ENCODE peak calls at places on chromosomes 16 and 17, in four cellular contexts. P is CD8-positive, alpha-beta T cell; L is breast epithelium; K is upper lobe of left lung. H is an unnamed sample. For H3K27me3 and H3K36me3, the result is how much of the 10 kb centered on the place peaks cover.

GRCh38 chr16:17235147-17235817 is 235.5 kb downstream of the XYLT1 start:
- DNase-seq in P (no peak), L (no peak), K (peak), H (no peak)

GRCh38 chr16:58421029-58421428 is 28.8 kb downstream of the GINS3 start:
- DNase-seq in P (no peak), L (no peak), K (no peak), H (no peak)

GRCh38 chr17:5758651-5759050 is 174.3 kb upstream of the NLRP1 start:
- DNase-seq in P (no peak), L (no peak), K (no peak), H (no peak)

GRCh38 chr16:66295191-66295590 is 71.3 kb upstream of the CDH5 start:
- DNase-seq in P (no peak), L (no peak), K (no peak), H (no peak)

GRCh38 chr17:17204041-17204591 is 2.0 kb downstream of the PLD6 start:
- DNase-seq in P (no peak), L (peak), K (no peak), H (no peak)

GRCh38 chr17:17913695-17914332 is 58.4 kb downstream of the TOM1L2 start:
- DNase-seq in P (no peak), L (peak), K (peak), H (peak)

GRCh38 chr17:48601184-48601527 is 3.6 kb downstream of the HOXB6 start:
- DNase-seq in P (no peak), L (no peak), K (no peak), H (no peak)

GRCh38 chr17:76157759-76158158 is 16.7 kb upstream of the FOXJ1 start:
- DNase-seq in P (no peak), L (no peak), K (no peak), H (no peak)

GRCh38 chr17:12222392-12222791 is 201.7 kb downstream of the MAP2K4 start:
- DNase-seq in P (no peak), L (no peak), K (no peak), H (no peak)

GRCh38 chr17:45228121-45228941 is 6.6 kb downstream of the FMNL1 start:
- DNase-seq in P (peak), L (no peak), K (no peak), H (no peak)

GRCh38 chr16:31460582-31461002 is 1.3 kb downstream of the ARMC5 start:
- DNase-seq in P (no peak), L (no peak), K (no peak), H (no peak)

GRCh38 chr16:3812469-3813172 is 67.9 kb downstream of the CREBBP start:
- DNase-seq in P (no peak), L (no peak), K (no peak), H (no peak)

GRCh38 chr17:12395733-12396354 is 269.8 kb upstream of the MYOCD start:
- DNase-seq in P (no peak), L (no peak), K (no peak), H (no peak)

GRCh38 chr17:77332981-77333685 is 192.4 kb downstream of the SEC14L1 start:
- DNase-seq in P (no peak), L (peak), K (peak), H (no peak)

GRCh38 chr16:11748404-11749254 is 6.0 kb upstream of the TXNDC11 start:
- DNase-seq in P (no peak), L (no peak), K (no peak), H (no peak)

GRCh38 chr17:79086609-79087427 is 12.2 kb downstream of the ENGASE start:
- DNase-seq in P (no peak), L (no peak), K (no peak), H (no peak)

GRCh38 chr17:14038206-14038605 is 31.1 kb upstream of the COX10 start:
- DNase-seq in P (no peak), L (no peak), K (no peak), H (no peak)

GRCh38 chr16:24062270-24062817 is 193.8 kb upstream of the CACNG3 start:
- DNase-seq in P (no peak), L (no peak), K (no peak), H (no peak)

GRCh38 chr17:13393841-13394710 is 207.7 kb downstream of the HS3ST3A1 start:
- DNase-seq in P (no peak), L (no peak), K (no peak), H (peak)

GRCh38 chr17:30600830-30601494 is 123.8 kb downstream of the GOSR1 start:
- DNase-seq in P (no peak), L (no peak), K (peak), H (no peak)

GRCh38 chr16:17395849-17396480 is 74.8 kb downstream of the XYLT1 start:
- DNase-seq in P (no peak), L (no peak), K (no peak), H (no peak)

GRCh38 chr17:79363552-79364275 is 247.1 kb downstream of the RBFOX3 start:
- DNase-seq in P (no peak), L (no peak), K (no peak), H (no peak)

GRCh38 chr17:74646231-74646630 is 22.7 kb upstream of the CD300E start:
- DNase-seq in P (no peak), L (no peak), K (no peak), H (no peak)

GRCh38 chr17:77596491-77597420 is 361.7 kb upstream of the TNRC6C start:
- DNase-seq in P (no peak), L (no peak), K (no peak), H (no peak)

GRCh38 chr16:47734987-47735594 is 274.0 kb downstream of the PHKB start:
- DNase-seq in P (no peak), L (no peak), K (peak), H (no peak)

GRCh38 chr17:56936697-56937322 is 23.0 kb upstream of the TRIM25 start:
- DNase-seq in P (no peak), L (no peak), K (no peak), H (no peak)

GRCh38 chr17:9977175-9977574 is 72.1 kb upstream of the RCVRN start:
- DNase-seq in P (no peak), L (no peak), K (no peak), H (no peak)

GRCh38 chr16:2468725-2469398 is 2.2 kb upstream of the NTN3 start:
- DNase-seq in P (peak), L (no peak), K (no peak), H (no peak)
- H3K27me3 ChIP-seq in P (under half), L (under half), K (under half), H (under half)

DNA sequence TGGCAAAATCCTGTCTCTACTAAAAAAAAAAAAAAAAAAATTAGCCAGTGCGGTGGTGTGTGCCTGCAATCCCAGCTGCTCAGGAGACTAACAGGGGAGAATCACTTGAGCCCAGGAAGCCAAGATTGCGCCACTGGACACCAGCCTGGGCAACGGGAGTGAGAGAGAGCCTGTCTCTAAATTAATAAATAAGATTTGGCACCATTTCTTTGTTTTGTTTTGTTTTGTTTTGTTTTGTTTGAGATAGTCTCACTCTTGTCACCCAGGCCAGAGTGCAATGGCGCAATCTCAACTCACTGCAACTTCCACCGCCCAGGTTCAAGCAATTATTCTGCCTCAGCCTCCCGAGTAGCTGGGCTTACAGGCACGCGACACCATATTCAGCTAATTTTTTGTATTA is 9.4 kb upstream of the GAST start:
- DNase-seq in P (no peak), L (no peak), K (no peak), H (no peak)
- H3K36me3 ChIP-seq in P (under half), L (under half), K (under half), H (under half)

DNA sequence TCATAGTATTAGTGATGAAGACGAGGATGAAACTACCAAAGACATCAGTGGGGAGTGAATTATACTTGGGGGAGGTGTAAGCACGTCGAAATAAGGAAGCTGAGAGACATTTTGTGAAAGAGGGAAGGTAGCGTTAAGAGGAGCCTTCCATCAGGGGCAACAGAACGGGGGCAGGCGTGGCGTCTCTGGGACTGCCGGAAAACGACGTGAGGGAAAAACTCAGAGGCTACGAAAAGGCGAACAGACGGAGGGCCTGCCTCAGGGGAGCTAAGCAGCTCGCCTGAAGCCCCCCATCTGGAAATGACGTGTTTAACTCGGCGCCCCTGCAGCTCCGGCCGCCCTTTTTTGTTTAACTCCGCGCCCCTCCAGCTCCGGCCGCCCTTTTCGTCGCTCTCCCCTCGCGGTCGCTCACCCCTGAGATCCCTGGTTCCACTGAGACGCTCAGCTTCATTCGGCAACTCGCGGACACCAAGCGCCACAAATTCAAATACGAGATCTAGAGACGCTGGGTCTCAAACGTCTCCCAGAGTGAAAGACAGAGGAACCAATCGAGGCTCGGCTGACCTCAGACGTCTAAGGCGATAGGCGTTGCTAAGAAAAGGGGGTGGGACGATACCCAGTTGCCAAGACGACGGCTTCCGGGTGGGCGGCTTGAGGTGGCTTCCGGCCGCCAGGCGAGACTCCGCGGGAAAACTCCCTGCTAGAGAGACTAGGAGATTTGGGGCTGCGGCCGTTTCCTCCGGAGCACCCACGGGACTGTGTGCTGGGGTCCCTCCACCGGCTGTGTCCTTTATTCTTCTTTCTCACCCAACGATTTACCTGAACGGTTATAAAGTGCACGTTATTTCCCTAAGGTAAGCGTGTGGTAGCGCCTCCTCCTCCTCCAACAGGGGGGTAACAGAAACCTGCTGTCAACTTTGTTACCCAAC is 383.2 kb downstream of the ZFHX3 start:
- DNase-seq in P (peak), L (peak), K (peak), H (peak)
- TF ChIP-seq CTCF in P (no peak), L (no peak), K (no peak), H (no peak)

GRCh38 chr16:49617016-49617569 is 238.8 kb downstream of the ZNF423 start:
- DNase-seq in P (no peak), L (no peak), K (no peak), H (no peak)

GRCh38 chr16:49619811-49620157 is 236.1 kb downstream of the ZNF423 start:
- DNase-seq in P (no peak), L (no peak), K (no peak), H (no peak)

GRCh38 chr16:49620158-49620867 is 235.6 kb downstream of the ZNF423 start:
- DNase-seq in P (no peak), L (no peak), K (no peak), H (peak)

GRCh38 chr16:49617710-49618330 is 238.1 kb downstream of the ZNF423 start:
- DNase-seq in P (no peak), L (no peak), K (no peak), H (no peak)

DNA sequence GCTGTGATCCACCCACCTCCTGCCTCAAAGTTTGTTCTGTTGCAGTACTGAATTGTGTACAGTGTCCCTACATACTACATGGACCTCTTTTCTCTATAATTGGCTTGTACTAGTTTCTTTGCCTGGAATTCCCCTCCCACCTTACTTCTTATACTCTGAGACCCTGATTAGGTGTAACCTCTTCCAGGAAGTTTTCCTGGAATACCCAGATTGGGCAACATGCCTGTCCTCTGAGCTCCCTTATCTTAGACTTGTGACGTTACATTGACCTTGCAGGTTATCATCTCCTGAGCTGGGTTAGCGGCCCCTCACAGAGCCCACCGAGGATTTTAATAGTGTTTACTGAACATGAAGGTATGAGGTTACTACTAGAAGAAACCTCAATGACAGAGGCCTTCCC is 237.0 kb downstream of the ZNF423 start:
- DNase-seq in P (no peak), L (no peak), K (no peak), H (no peak)
- H3K27me3 ChIP-seq in P (under half), L (under half), K (under half), H (under half)

GRCh38 chr16:68296291-68296690 is 14.5 kb downstream of the SLC7A6OS start:
- DNase-seq in P (no peak), L (no peak), K (no peak), H (no peak)
- H3K36me3 ChIP-seq in P (half or more), L (under half), K (under half), H (under half)

GRCh38 chr17:67992541-67993152 is 3.6 kb downstream of the C17orf58 start:
- DNase-seq in P (no peak), L (no peak), K (no peak), H (no peak)

GRCh38 chr17:67995568-67996191 is 589 bp downstream of the C17orf58 start:
- DNase-seq in P (no peak), L (no peak), K (peak), H (no peak)

GRCh38 chr17:67994827-67995567 is 1.3 kb downstream of the C17orf58 start:
- DNase-seq in P (no peak), L (no peak), K (peak), H (no peak)

GRCh38 chr17:67993998-67994361 is 2.3 kb downstream of the C17orf58 start:
- DNase-seq in P (no peak), L (no peak), K (no peak), H (no peak)

DNA sequence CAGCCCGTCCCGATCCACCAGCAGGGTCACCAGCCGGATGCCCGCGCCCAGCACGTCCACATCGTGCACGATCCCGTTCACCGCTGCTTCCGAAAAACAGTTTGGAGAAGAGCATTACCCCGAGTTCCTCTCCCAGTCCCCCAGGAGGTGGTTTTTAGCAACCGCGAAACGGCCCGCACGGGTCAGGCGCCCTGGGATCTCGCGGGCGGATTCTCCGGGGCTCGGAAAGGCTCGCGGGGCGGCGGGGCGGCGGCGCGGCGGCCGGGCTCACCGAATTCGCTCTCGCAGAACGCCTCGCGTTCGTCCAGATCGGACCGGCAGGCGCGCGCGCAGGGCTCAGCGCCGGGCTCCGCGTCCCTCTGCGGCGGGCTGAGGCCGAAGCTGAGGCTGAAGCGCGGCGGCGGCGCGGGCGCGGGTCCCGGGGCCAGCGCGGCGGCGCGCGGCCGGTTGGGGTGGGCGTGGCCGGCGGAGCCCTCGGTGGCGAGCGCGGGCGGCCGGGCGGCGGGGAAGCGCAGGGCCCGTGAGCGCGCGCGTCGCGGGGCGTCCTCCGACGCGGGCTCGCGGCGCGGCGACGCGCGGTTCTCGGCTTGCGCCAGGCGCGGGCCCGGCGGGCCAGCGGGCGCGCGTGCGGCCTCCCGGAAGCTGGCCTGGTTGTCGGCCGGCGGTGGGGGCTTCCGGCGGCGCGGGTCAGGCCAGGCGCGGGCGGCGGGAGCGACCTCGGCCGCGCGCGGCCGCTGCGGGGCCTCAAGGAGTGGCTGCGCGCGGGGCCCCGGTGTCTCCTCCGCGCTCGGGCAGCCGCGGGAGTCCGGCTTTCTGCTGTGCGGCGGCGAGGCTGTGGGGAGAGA is 2.9 kb downstream of the C17orf58 start:
- DNase-seq in P (peak), L (peak), K (peak), H (no peak)
- TF ChIP-seq CTCF in P (no peak), L (no peak), K (peak), H (no peak)